ENCODE peak calls at places on chromosomes 2 and 18, in six cellular contexts. L, V, D, Z, H and G are unnamed samples. For H3K9me3, the result is how much of the 10 kb centered on the place peaks cover.

GRCh38 chr18:23547806-23548205 is 38.5 kb downstream of the NPC1 start:
- DNase-seq in V (no peak), L (no peak), D (no peak), H (no peak), Z (no peak), G (no peak)

GRCh38 chr18:40938615-40939014 is 1016.4 kb upstream of the PIK3C3 start:
- DNase-seq in V (no peak), H (no peak), Z (no peak), L (no peak), D (no peak), G (no peak)

GRCh38 chr2:38959938-38960608 is 70.4 kb downstream of the ARHGEF33 start:
- DNase-seq in Z (peak), L (peak), D (no peak), V (no peak), H (peak), G (no peak)

GRCh38 chr18:48785091-48785614 is 165.6 kb downstream of the SMAD7 start:
- DNase-seq in V (no peak), H (no peak), D (no peak), L (no peak), Z (no peak), G (no peak)

GRCh38 chr2:120238728-120239487 is 13.7 kb upstream of the RALB start:
- DNase-seq in Z (peak), H (no peak), V (no peak), L (no peak), D (no peak), G (peak)

GRCh38 chr2:71595549-71595948 is 142.2 kb downstream of the DYSF start:
- DNase-seq in L (peak), D (no peak), Z (no peak), H (no peak), V (no peak), G (no peak)

GRCh38 chr2:34096552-34097171 is 497.6 kb upstream of the FAM98A start:
- DNase-seq in H (peak), Z (peak), V (peak), D (no peak), L (peak), G (peak)

GRCh38 chr2:198173864-198174263 is 369.5 kb downstream of the PLCL1 start:
- DNase-seq in L (no peak), Z (no peak), V (no peak), H (no peak), D (no peak), G (no peak)

GRCh38 chr18:24278591-24278990 is 119.0 kb downstream of the OSBPL1A start:
- DNase-seq in H (no peak), Z (no peak), L (no peak), D (no peak), V (no peak), G (no peak)

GRCh38 chr2:240789501-240790369 is 30.3 kb downstream of the KIF1A start:
- DNase-seq in L (no peak), D (no peak), V (no peak), H (no peak), Z (no peak), G (no peak)

GRCh38 chr2:55102056-55102812 is 52.0 kb upstream of the RTN4 start:
- DNase-seq in D (no peak), Z (peak), H (no peak), L (no peak), V (no peak), G (peak)

GRCh38 chr2:126685629-126686028 is 29.7 kb downstream of the GYPC start:
- DNase-seq in Z (no peak), H (no peak), L (no peak), D (no peak), V (no peak), G (no peak)

GRCh38 chr2:8558096-8558495 is 123.8 kb upstream of the ID2 start:
- DNase-seq in D (no peak), V (no peak), H (no peak), Z (no peak), L (no peak), G (no peak)

GRCh38 chr18:79259218-79259617 is 136.5 kb upstream of the NFATC1 start:
- DNase-seq in L (no peak), D (no peak), H (no peak), Z (no peak), V (no peak), G (no peak)

GRCh38 chr2:168841445-168841844 is 39.0 kb downstream of the NOSTRIN start:
- DNase-seq in Z (no peak), H (no peak), V (no peak), L (no peak), D (no peak), G (no peak)

GRCh38 chr18:420661-421060 is 79.8 kb downstream of the COLEC12 start:
- DNase-seq in H (no peak), Z (no peak), V (no peak), L (peak), D (no peak), G (no peak)

GRCh38 chr2:64860936-64861335 is 128.3 kb upstream of the SLC1A4 start:
- DNase-seq in V (no peak), D (no peak), L (no peak), H (no peak), Z (no peak), G (no peak)
- H3K4me3 ChIP-seq in V (no peak), D (no peak), L (no peak), H (no peak), Z (no peak), G (no peak)

GRCh38 chr2:22301251-22301650 is 1083.7 kb upstream of the KLHL29 start:
- DNase-seq in V (no peak), L (no peak), Z (no peak), D (no peak), H (no peak), G (no peak)
- H3K9me3 ChIP-seq in V (under half), L (under half), Z (under half), D (under half), H (under half), G (under half)

DNA sequence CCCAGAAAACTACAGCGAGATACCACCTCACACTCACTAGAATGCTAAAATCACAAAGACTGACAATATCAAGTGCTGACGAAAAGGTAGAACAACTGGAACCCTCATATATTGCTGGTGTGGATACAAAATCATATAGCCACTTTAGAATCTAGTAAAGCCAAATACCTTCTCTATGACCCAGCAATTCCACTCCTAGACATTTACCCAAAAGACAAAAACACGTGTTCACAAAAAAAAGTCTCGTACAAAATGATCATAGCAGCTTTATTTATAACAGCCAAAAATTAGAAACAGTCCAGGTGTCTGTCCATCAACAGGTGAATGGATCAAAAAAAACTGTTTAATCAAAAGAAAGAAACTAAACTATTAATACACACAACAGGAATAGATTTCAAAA is 126.6 kb downstream of the ZFP36L2 start:
- DNase-seq in V (no peak), D (no peak), H (no peak), L (no peak), Z (no peak), G (no peak)
- H3K4me3 ChIP-seq in V (no peak), D (no peak), H (no peak), L (no peak), Z (no peak), G (no peak)

GRCh38 chr2:95138702-95139101 is 17.1 kb upstream of the MRPS5 start:
- DNase-seq in H (no peak), Z (no peak), L (no peak), D (no peak), V (no peak), G (no peak)
- H3K9me3 ChIP-seq in H (half or more), Z (under half), L (under half), D (half or more), V (half or more), G (under half)

GRCh38 chr2:37326285-37326684 is 1.7 kb upstream of the PRKD3 start:
- DNase-seq in D (no peak), Z (peak), V (no peak), H (no peak), L (no peak), G (peak)

GRCh38 chr2:37326866-37327634 is 2.4 kb upstream of the PRKD3 start:
- DNase-seq in L (no peak), V (no peak), D (no peak), Z (no peak), H (no peak), G (no peak)

GRCh38 chr2:37324536-37324785 is 172 bp downstream of the PRKD3 start:
- DNase-seq in D (peak), L (peak), V (no peak), H (no peak), Z (no peak), G (no peak)

GRCh38 chr2:37324786-37325624 is at the start of gene PRKD3:
- DNase-seq in H (peak), D (no peak), V (no peak), Z (peak), L (no peak), G (peak)

DNA sequence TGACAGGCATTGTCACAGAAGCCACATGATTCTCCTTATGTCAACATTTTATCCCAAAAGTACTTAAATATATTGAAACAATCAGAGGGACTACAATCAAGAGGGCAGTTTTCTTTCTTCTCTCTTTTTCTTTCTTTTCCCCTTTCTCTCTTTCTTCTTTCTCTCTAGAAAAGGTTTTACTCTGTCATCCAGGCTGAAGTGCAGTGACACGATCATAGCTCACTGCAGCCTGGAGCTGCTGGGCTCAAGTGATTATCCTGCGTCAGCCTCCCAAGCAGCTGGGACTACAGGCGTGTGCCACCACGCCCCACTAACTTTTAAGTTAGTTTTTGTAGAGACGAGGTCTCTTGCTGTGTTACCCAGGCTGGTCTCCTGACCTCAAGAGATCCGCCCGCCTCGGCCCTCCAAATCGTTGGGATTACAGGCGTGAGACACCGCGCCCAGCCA is 1.0 kb upstream of the PRKD3 start:
- DNase-seq in V (no peak), H (no peak), L (no peak), D (no peak), Z (no peak), G (peak)
- H3K4me3 ChIP-seq in V (peak), H (peak), L (peak), D (peak), Z (peak), G (peak)

DNA sequence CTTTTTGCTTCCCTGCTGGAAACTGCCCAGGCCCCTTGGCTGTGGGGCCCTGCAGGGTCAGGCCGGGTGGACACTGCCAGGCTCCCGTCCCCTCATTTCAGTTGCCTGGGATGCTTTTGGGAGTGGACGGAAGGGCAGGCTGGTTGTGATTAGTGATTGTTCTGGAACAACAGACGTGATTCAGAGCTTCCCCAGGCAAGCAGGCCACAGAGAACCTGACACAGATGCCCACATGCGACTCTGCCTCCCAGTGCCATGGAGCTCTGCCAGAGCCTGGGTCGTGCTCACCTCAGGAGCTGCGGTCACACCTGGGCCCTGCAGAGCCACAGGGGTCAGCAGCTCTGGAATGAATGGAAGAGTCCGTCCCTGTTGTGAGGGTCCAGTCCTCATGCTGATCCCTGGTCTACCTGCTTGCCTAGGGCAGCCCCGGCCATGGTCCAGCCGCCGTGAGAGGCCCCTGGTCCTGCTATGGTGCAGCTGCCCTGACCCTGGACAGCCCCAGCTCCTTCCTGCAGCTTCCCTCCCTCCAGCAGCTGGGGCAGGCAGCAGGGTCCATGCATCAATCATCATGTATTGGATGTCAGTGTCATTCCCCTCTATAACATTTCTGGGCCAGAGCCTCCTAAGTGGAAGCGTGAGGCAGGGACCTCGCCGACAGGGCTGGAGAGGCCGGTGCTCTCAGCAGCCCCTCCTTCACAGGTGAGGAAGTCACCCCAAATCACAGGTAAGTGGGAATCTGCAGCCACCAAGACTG is 518.6 kb upstream of the MYT1L start:
- DNase-seq in V (no peak), L (no peak), D (no peak), Z (no peak), H (no peak), G (no peak)
- H3K9me3 ChIP-seq in V (under half), L (under half), D (under half), Z (under half), H (under half), G (under half)

GRCh38 chr2:202628646-202629213 is 6.0 kb upstream of the FAM117B start:
- DNase-seq in L (no peak), H (no peak), V (no peak), D (no peak), Z (no peak), G (no peak)

GRCh38 chr2:202627042-202627441 is 7.7 kb upstream of the FAM117B start:
- DNase-seq in D (no peak), L (no peak), V (no peak), H (no peak), Z (no peak), G (no peak)

GRCh38 chr2:202624133-202624532 is 10.6 kb upstream of the FAM117B start:
- DNase-seq in D (no peak), Z (no peak), V (no peak), L (no peak), H (no peak), G (no peak)
- H3K4me3 ChIP-seq in D (no peak), Z (no peak), V (no peak), L (no peak), H (no peak), G (no peak)